ENCODE peak calls at places on chromosomes 4 and X, in eight cellular contexts. Z is tibial artery; G is left lung; J is central memory CD4-positive, alpha-beta T cell; T is naive B cell; B is GF-D8; O is endodermal cell; F is CD8-positive, alpha-beta memory T cell. E is an unnamed sample.

GRCh38 chrX:69066021-69066757 is 99.1 kb downstream of the PJA1 start:
- DNase-seq in Z (no peak), G (no peak), J (no peak), T (no peak), B (no peak), O (peak), F (no peak), E (no peak)

GRCh38 chrX:46959101-46959500 is 46.9 kb downstream of the JADE3 start:
- DNase-seq in Z (no peak), G (no peak), J (no peak), T (no peak), B (no peak), O (no peak), F (no peak), E (no peak)

GRCh38 chr4:109005523-109005922 is 242.7 kb upstream of the ETNPPL start:
- DNase-seq in Z (no peak), G (no peak), J (no peak), T (no peak), B (no peak), O (no peak), F (no peak), E (no peak)

GRCh38 chrX:37883196-37883595 is 35.8 kb upstream of the DYNLT3 start:
- DNase-seq in Z (no peak), G (no peak), J (no peak), T (no peak), B (no peak), O (no peak), F (no peak), E (no peak)

GRCh38 chrX:30183554-30183953 is 31.8 kb upstream of the MAGEB2 start:
- DNase-seq in Z (no peak), G (no peak), J (no peak), T (no peak), B (no peak), O (no peak), F (no peak), E (no peak)

GRCh38 chr4:158074851-158075250 is 98.0 kb downstream of the GASK1B start:
- DNase-seq in Z (no peak), G (no peak), J (no peak), T (no peak), B (no peak), O (no peak), F (no peak), E (no peak)

GRCh38 chrX:63350551-63350950 is 581 bp downstream of the SPIN4 start:
- DNase-seq in Z (no peak), G (no peak), J (peak), T (peak), B (no peak), O (peak), F (peak), E (no peak)

GRCh38 chrX:130110379-130111219 is at the start of gene ELF4:
- DNase-seq in Z (peak), G (peak), J (peak), T (peak), B (peak), O (peak), F (peak), E (peak)

GRCh38 chr4:185656467-185656890 is 121.2 kb upstream of the PDLIM3 start:
- DNase-seq in Z (peak), G (no peak), J (no peak), T (no peak), B (no peak), O (peak), F (no peak), E (no peak)

GRCh38 chr4:112813790-112814189 is 176.8 kb downstream of the LARP7 start:
- DNase-seq in Z (no peak), G (no peak), J (no peak), T (no peak), B (no peak), O (no peak), F (no peak), E (no peak)

GRCh38 chr4:165175879-165176278 is 31.5 kb upstream of the KLHL2 start:
- DNase-seq in Z (no peak), G (no peak), J (no peak), T (no peak), B (no peak), O (no peak), F (no peak), E (no peak)

GRCh38 chr4:8297691-8298485 is 28.3 kb downstream of the HTRA3 start:
- DNase-seq in Z (peak), G (peak), J (no peak), T (no peak), B (no peak), O (peak), F (no peak), E (no peak)

GRCh38 chrX:42944381-42944998 is 166.5 kb upstream of the PPP1R2C start:
- DNase-seq in Z (no peak), G (no peak), J (peak), T (no peak), B (no peak), O (no peak), F (peak), E (no peak)

GRCh38 chr4:94169803-94170372 is 37.8 kb upstream of the SMARCAD1 start:
- DNase-seq in Z (no peak), G (peak), J (no peak), T (no peak), B (no peak), O (no peak), F (no peak), E (no peak)

GRCh38 chr4:2426711-2427275 is 8.0 kb downstream of the CFAP99 start:
- DNase-seq in Z (peak), G (peak), J (no peak), T (no peak), B (no peak), O (no peak), F (no peak), E (no peak)

GRCh38 chr4:41454393-41454792 is 83.6 kb upstream of the LIMCH1 start:
- DNase-seq in Z (no peak), G (peak), J (no peak), T (no peak), B (no peak), O (no peak), F (no peak), E (no peak)

GRCh38 chrX:155857561-155857960 is 23.6 kb upstream of the VAMP7 start:
- DNase-seq in Z (no peak), G (no peak), J (no peak), T (no peak), B (no peak), O (peak), F (no peak), E (no peak)

GRCh38 chrX:21728276-21728968 is 29.5 kb downstream of the SMPX start:
- DNase-seq in Z (no peak), G (no peak), J (no peak), T (no peak), B (no peak), O (no peak), F (no peak), E (no peak)

GRCh38 chr4:87423313-87424031 is 1.1 kb downstream of the NUDT9 start:
- DNase-seq in Z (no peak), G (no peak), J (no peak), T (no peak), B (peak), O (no peak), F (no peak), E (no peak)

GRCh38 chr4:8225704-8226443 is 26.8 kb downstream of the SH3TC1 start:
- DNase-seq in Z (no peak), G (peak), J (no peak), T (no peak), B (no peak), O (peak), F (no peak), E (no peak)

GRCh38 chr4:21699437-21699836 is 249.1 kb downstream of the KCNIP4 start:
- DNase-seq in Z (no peak), G (no peak), J (no peak), T (no peak), B (no peak), O (no peak), F (no peak), E (no peak)

GRCh38 chr4:3291969-3292570 is 751 bp upstream of the RGS12 start:
- DNase-seq in Z (peak), G (peak), J (peak), T (peak), B (peak), O (peak), F (no peak), E (no peak)

GRCh38 chr4:144648042-144648441 is 2.1 kb downstream of the HHIP start:
- DNase-seq in Z (no peak), G (no peak), J (no peak), T (no peak), B (no peak), O (no peak), F (no peak), E (no peak)

GRCh38 chr4:80202190-80202711 is 4.9 kb downstream of the PRDM8 start:
- DNase-seq in Z (peak), G (peak), J (peak), T (peak), B (peak), O (peak), F (peak), E (peak)

GRCh38 chr4:44670466-44671199 is 7.6 kb upstream of the GUF1 start:
- DNase-seq in Z (no peak), G (no peak), J (no peak), T (no peak), B (no peak), O (no peak), F (no peak), E (no peak)

GRCh38 chr4:26826721-26827120 is 33.9 kb upstream of the STIM2 start:
- DNase-seq in Z (no peak), G (no peak), J (no peak), T (peak), B (no peak), O (no peak), F (no peak), E (no peak)

GRCh38 chr4:40918330-40918729 is 168.6 kb downstream of the NSUN7 start:
- DNase-seq in Z (peak), G (no peak), J (no peak), T (no peak), B (no peak), O (no peak), F (no peak), E (no peak)

GRCh38 chr4:185396724-185397402 is at the start of gene ANKRD37:
- DNase-seq in Z (no peak), G (peak), J (no peak), T (no peak), B (no peak), O (no peak), F (no peak), E (no peak)

GRCh38 chrX:96435636-96436035 is 249.0 kb upstream of the DIAPH2 start:
- DNase-seq in Z (no peak), G (no peak), J (no peak), T (no peak), B (no peak), O (no peak), F (no peak), E (no peak)

GRCh38 chr4:138897818-138898226 is 117.8 kb upstream of the NOCT start:
- DNase-seq in Z (no peak), G (no peak), J (no peak), T (no peak), B (no peak), O (no peak), F (no peak), E (no peak)